ENCODE peak calls at places on chromosomes 5 and 9, in seven cellular contexts. O, F, I, T, V, P and W are unnamed samples.

GRCh38 chr5:121974261-121974660 is 12.5 kb downstream of the SRFBP1 start:
- DNase-seq in O (peak; percentile 48), F (no peak), I (no peak), T (no peak), V (no peak), P (no peak), W (no peak)

GRCh38 chr5:136769900-136770684 is 404.7 kb upstream of the TRPC7 start:
- DNase-seq in O (peak; percentile 50), F (peak; percentile 81), I (peak; percentile 36), T (peak; percentile 66), V (peak; percentile 60), P (no peak), W (peak; percentile 30)

GRCh38 chr9:130239741-130240241 is 25.8 kb upstream of the HMCN2 start:
- DNase-seq in O (peak; percentile 19), F (no peak), I (no peak), T (no peak), V (no peak), P (no peak), W (no peak)

GRCh38 chr5:54743997-54744788 is 226.6 kb downstream of the SNX18 start:
- DNase-seq in O (peak; percentile 99), F (no peak), I (no peak), T (peak; percentile 73), V (no peak), P (no peak), W (no peak)

GRCh38 chr9:135907006-135907434 is 326 bp downstream of the CAMSAP1 start:
- DNase-seq in O (peak; percentile 28), F (peak; percentile 71), I (peak; percentile 33), T (no peak), V (no peak), P (no peak), W (no peak)

GRCh38 chr9:723308-723707 is 118.2 kb upstream of the DMRT1 start:
- DNase-seq in O (no peak), F (no peak), I (no peak), T (no peak), V (no peak), P (no peak), W (no peak)

GRCh38 chr5:151630088-151630487 is 39.0 kb upstream of the FAT2 start:
- DNase-seq in O (peak; percentile 3), F (no peak), I (no peak), T (no peak), V (no peak), P (no peak), W (no peak)

GRCh38 chr5:86546050-86546449 is 71.7 kb upstream of the COX7C start:
- DNase-seq in O (no peak), F (peak; percentile 14), I (no peak), T (no peak), V (no peak), P (no peak), W (no peak)

GRCh38 chr5:139243425-139243965 is 45.3 kb upstream of the SIL1 start:
- DNase-seq in O (peak; percentile 59), F (no peak), I (no peak), T (no peak), V (no peak), P (no peak), W (no peak)

GRCh38 chr5:79576606-79577289 is 35.5 kb upstream of the TENT2 start:
- DNase-seq in O (no peak), F (no peak), I (no peak), T (no peak), V (no peak), P (no peak), W (no peak)

GRCh38 chr5:11234501-11234911 is 473.5 kb upstream of the DAP start:
- DNase-seq in O (no peak), F (peak; percentile 74), I (peak; percentile 22), T (no peak), V (no peak), P (no peak), W (no peak)

GRCh38 chr5:170511550-170511949 is 7.7 kb downstream of the KCNIP1 start:
- DNase-seq in O (no peak), F (no peak), I (no peak), T (no peak), V (no peak), P (no peak), W (no peak)

GRCh38 chr9:4750021-4750673 is 9.1 kb upstream of the AK3 start:
- DNase-seq in O (peak; percentile 61), F (peak; percentile 39), I (no peak), T (peak; percentile 57), V (no peak), P (no peak), W (no peak)

GRCh38 chr9:136995772-136996308 is 528 bp downstream of the CLIC3 start:
- DNase-seq in O (peak; percentile 6), F (no peak), I (no peak), T (peak; percentile 13), V (no peak), P (no peak), W (no peak)

GRCh38 chr5:23332650-23333251 is 174.7 kb upstream of the PRDM9 start:
- DNase-seq in O (no peak), F (peak; percentile 21), I (no peak), T (no peak), V (no peak), P (no peak), W (no peak)

GRCh38 chr9:109206670-109207069 is 39.6 kb upstream of the FRRS1L start:
- DNase-seq in O (no peak), F (no peak), I (no peak), T (no peak), V (no peak), P (no peak), W (no peak)

GRCh38 chr5:33981408-33982171 is 2.9 kb downstream of the SLC45A2 start:
- DNase-seq in O (peak; percentile 44), F (no peak), I (no peak), T (no peak), V (no peak), P (no peak), W (no peak)

GRCh38 chr9:36566813-36567217 is 5.9 kb upstream of the MELK start:
- DNase-seq in O (peak; percentile 25), F (no peak), I (no peak), T (peak; percentile 62), V (peak; percentile 93), P (peak; percentile 43), W (no peak)

GRCh38 chr5:153480401-153480800 is 10.1 kb upstream of the GRIA1 start:
- DNase-seq in O (peak; percentile 52), F (no peak), I (no peak), T (no peak), V (no peak), P (no peak), W (no peak)

GRCh38 chr5:35854248-35854647 is 2.4 kb upstream of the IL7R start:
- DNase-seq in O (no peak), F (no peak), I (no peak), T (no peak), V (no peak), P (no peak), W (no peak)

GRCh38 chr9:91166796-91167366 is 194.8 kb downstream of the AUH start:
- DNase-seq in O (peak; percentile 75), F (no peak), I (no peak), T (no peak), V (no peak), P (no peak), W (no peak)

GRCh38 chr5:122515709-122516431 is 203.8 kb downstream of the SNCAIP start:
- DNase-seq in O (peak; percentile 81), F (peak; percentile 86), I (peak; percentile 33), T (peak; percentile 80), V (no peak), P (no peak), W (no peak)

GRCh38 chr5:169100735-169101075 is 200.2 kb downstream of the SLIT3 start:
- DNase-seq in O (no peak), F (no peak), I (no peak), T (no peak), V (no peak), P (no peak), W (no peak)

GRCh38 chr9:135375001-135375400 is 104.6 kb upstream of the PPP1R26 start:
- DNase-seq in O (no peak), F (no peak), I (no peak), T (no peak), V (no peak), P (no peak), W (no peak)

DNA sequence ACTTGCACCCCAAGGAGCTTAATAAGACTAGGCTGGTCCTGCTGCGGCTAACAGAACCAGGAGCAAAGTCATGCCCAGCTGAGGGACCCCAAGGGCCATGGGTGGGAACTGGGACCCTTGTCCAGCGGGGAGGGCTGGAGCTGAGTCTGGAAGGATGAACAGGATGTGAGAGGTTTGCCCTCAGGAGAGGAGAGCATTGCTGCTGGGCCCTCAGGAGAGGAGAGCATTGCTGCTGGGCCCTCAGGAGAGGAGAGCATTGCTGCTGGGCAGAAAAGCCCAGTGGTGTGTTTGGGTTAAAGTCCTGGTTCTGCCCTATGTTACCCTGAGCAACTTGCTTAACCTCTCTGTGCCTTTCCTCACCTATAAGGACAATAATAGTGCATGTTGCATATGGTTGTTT is 125.8 kb downstream of the MACROH2A1 start:
- DNase-seq in O (no peak), F (no peak), I (no peak), T (no peak), V (no peak), P (no peak), W (no peak)
- H3K27ac ChIP-seq in O (no peak overlapping the region), F (no peak overlapping the region), I (no peak overlapping the region), T (no peak overlapping the region), V (no peak overlapping the region), P (no peak overlapping the region), W (no peak overlapping the region)

GRCh38 chr9:76027426-76027825 is 137.0 kb downstream of the PCSK5 start:
- DNase-seq in O (peak; percentile 16), F (no peak), I (no peak), T (no peak), V (no peak), P (no peak), W (no peak)
- H3K27ac ChIP-seq in O (no peak overlapping the region), F (no peak overlapping the region), I (no peak overlapping the region), T (no peak overlapping the region), V (no peak overlapping the region), P (no peak overlapping the region), W (no peak overlapping the region)

GRCh38 chr9:127519301-127520166 is 68.2 kb downstream of the LRSAM1 start:
- DNase-seq in O (peak; percentile 98), F (no peak), I (peak; percentile 50), T (peak; percentile 95), V (peak; percentile 49), P (peak; percentile 28), W (no peak)
- H3K27ac ChIP-seq in O (peak overlapping the region; percentile 90), F (no peak overlapping the region), I (peak overlapping the region; percentile 69), T (peak overlapping the region; percentile 99), V (peak overlapping the region; percentile 36), P (peak overlapping the region; percentile 13), W (no peak overlapping the region)

DNA sequence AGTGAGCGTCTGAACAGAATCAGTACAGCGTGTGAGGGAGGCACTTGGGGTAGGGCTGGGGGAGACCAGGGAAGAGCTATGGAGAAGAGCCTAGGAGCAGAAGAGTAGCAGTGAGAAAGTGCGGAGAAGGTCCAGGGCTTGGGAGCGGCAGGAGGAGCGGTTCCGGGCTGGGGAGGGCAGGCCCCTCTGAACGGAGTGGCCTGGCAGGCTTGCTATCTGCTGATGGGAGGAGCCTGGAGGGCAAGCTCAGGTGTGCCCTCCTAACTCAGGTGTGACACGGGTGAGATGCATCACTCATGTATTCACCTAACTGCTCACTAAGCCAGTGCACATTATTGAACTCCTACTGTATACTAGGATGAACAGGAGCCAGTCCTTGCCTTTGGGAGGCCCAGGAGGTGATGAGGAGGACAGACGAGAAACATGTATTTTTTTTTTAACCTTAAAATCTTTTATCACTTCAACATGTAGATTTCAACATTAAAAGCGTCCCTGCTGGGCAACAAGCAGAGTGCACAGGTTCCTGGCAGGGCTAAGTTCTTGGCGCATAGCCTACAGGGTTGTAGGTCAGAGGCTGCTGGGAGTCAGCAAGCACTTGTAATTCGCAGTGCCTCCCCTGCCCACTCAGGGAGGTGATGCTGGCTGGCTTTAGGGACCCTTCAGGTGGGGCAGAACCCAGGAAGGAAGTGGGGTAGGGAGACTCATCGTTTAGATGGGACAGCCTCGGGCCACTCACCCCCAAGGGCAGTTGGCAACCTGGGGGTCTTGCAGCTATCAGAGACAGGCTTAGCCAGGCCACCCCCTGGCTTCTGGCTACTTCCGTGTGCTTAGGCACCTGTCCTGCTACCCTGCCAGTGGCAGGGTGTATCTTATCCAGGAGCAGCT is 55.5 kb downstream of the TMOD1 start:
- DNase-seq in O (no peak), F (no peak), I (peak; percentile 85), T (no peak), V (no peak), P (no peak), W (no peak)
- H3K27ac ChIP-seq in O (no peak overlapping the region), F (peak overlapping the region; percentile 39), I (peak overlapping the region; percentile 98), T (no peak overlapping the region), V (peak overlapping the region; percentile 98), P (peak overlapping the region; percentile 98), W (peak overlapping the region; percentile 96)